ENCODE peak calls at places on chromosomes 16 and 17, in six cellular contexts. C is NCI-H1105 treated with DMSO at 0.1 percent for 48 hours; B is AG09319; Q is naive thymus-derived CD8-positive, alpha-beta T cell; F is activated T-cell treated with anti-CD3 and anti-CD28 coated beads, Interleukin-2, amount 50 U/mL, for 72 hours; V is testis. Y is an unnamed sample.

GRCh38 chr16:89171216-89172170 is at the start of gene CDH15:
- DNase-seq in C (peak), B (peak), Q (peak), F (peak), V (peak), Y (peak)

GRCh38 chr17:74768069-74768762 is 7.9 kb downstream of the NAT9 start:
- DNase-seq in C (no peak), B (peak), Q (no peak), F (no peak), V (peak), Y (no peak)

GRCh38 chr17:20066253-20066652 is 57.1 kb downstream of the SPECC1 start:
- DNase-seq in C (no peak), B (peak), Q (no peak), F (no peak), V (peak), Y (no peak)

GRCh38 chr17:75645889-75646625 is 12.8 kb downstream of the SMIM5 start:
- DNase-seq in C (no peak), B (no peak), Q (no peak), F (no peak), V (no peak), Y (peak)

GRCh38 chr17:40612510-40613244 is 34.9 kb downstream of the SMARCE1 start:
- DNase-seq in C (no peak), B (no peak), Q (peak), F (peak), V (no peak), Y (peak)

GRCh38 chr16:76768316-76768715 is 422.7 kb upstream of the MON1B start:
- DNase-seq in C (no peak), B (no peak), Q (no peak), F (no peak), V (no peak), Y (no peak)

GRCh38 chr17:78197147-78197830 is 10.1 kb downstream of the AFMID start:
- DNase-seq in C (no peak), B (no peak), Q (no peak), F (no peak), V (no peak), Y (no peak)

GRCh38 chr17:47813077-47813476 is 8.5 kb downstream of the OSBPL7 start:
- DNase-seq in C (no peak), B (no peak), Q (no peak), F (no peak), V (no peak), Y (no peak)

GRCh38 chr17:79781012-79781665 is 3.2 kb downstream of the CBX2 start:
- DNase-seq in C (no peak), B (no peak), Q (no peak), F (no peak), V (no peak), Y (no peak)

GRCh38 chr16:87790278-87791023 is 24.7 kb upstream of the KLHDC4 start:
- DNase-seq in C (peak), B (no peak), Q (no peak), F (no peak), V (peak), Y (no peak)

GRCh38 chr16:67388591-67388990 is 4.7 kb downstream of the TPPP3 start:
- DNase-seq in C (no peak), B (no peak), Q (no peak), F (no peak), V (no peak), Y (no peak)

GRCh38 chr17:17079336-17079735 is 37.1 kb downstream of the MPRIP start:
- DNase-seq in C (no peak), B (no peak), Q (no peak), F (no peak), V (no peak), Y (no peak)

GRCh38 chr17:82249896-82250581 is 21.2 kb downstream of the SLC16A3 start:
- DNase-seq in C (no peak), B (no peak), Q (no peak), F (no peak), V (no peak), Y (no peak)

GRCh38 chr16:51359141-51359960 is 208.3 kb upstream of the SALL1 start:
- DNase-seq in C (no peak), B (no peak), Q (no peak), F (no peak), V (no peak), Y (no peak)

GRCh38 chr16:66081967-66082366 is 284.5 kb upstream of the CDH5 start:
- DNase-seq in C (no peak), B (no peak), Q (no peak), F (no peak), V (no peak), Y (no peak)

GRCh38 chr16:1094601-1095449 is 1.2 kb downstream of the C1QTNF8 start:
- DNase-seq in C (no peak), B (no peak), Q (no peak), F (no peak), V (no peak), Y (no peak)

GRCh38 chr16:48291754-48292153 is 44.4 kb upstream of the ABCC11 start:
- DNase-seq in C (no peak), B (no peak), Q (no peak), F (no peak), V (no peak), Y (no peak)

GRCh38 chr16:87602005-87602790 is at the start of gene JPH3:
- DNase-seq in C (peak), B (no peak), Q (no peak), F (peak), V (peak), Y (no peak)

GRCh38 chr17:31492880-31493655 is 101.6 kb downstream of the RAB11FIP4 start:
- DNase-seq in C (no peak), B (no peak), Q (peak), F (peak), V (peak), Y (peak)